ENCODE peak calls at places on chromosomes 6 and 20, in four cellular contexts. U, C, K and B are unnamed samples.

GRCh38 chr6:113755449-113756289 is 101.5 kb upstream of the MARCKS start:
- DNase-seq in U (no peak), C (no peak), K (no peak), B (peak)

GRCh38 chr6:131029661-131030297 is 33.3 kb downstream of the EPB41L2 start:
- DNase-seq in U (no peak), C (no peak), K (no peak), B (no peak)

GRCh38 chr20:17394411-17394810 is 136.8 kb downstream of the BFSP1 start:
- DNase-seq in U (no peak), C (no peak), K (no peak), B (no peak)

GRCh38 chr6:16257999-16258708 is 19.8 kb downstream of the GMPR start:
- DNase-seq in U (no peak), C (no peak), K (no peak), B (no peak)

GRCh38 chr20:4073852-4074741 is 58.7 kb upstream of the RNF24 start:
- DNase-seq in U (no peak), C (no peak), K (no peak), B (no peak)

GRCh38 chr20:36106606-36107005 is 47.9 kb upstream of the EPB41L1 start:
- DNase-seq in U (no peak), C (no peak), K (no peak), B (no peak)

GRCh38 chr6:119343167-119343566 is 6.4 kb downstream of the MAN1A1 start:
- DNase-seq in U (no peak), C (no peak), K (no peak), B (no peak)

GRCh38 chr20:41567615-41568014 is 50.6 kb downstream of the CHD6 start:
- DNase-seq in U (no peak), C (no peak), K (no peak), B (no peak)

GRCh38 chr6:106513813-106514212 is 115.5 kb downstream of the RTN4IP1 start:
- DNase-seq in U (no peak), C (no peak), K (peak), B (no peak)

GRCh38 chr6:79946242-79946641 is 1.1 kb downstream of the ELOVL4 start:
- DNase-seq in U (no peak), C (no peak), K (peak), B (no peak)

GRCh38 chr6:163826668-163827067 is 412.1 kb downstream of the QKI start:
- DNase-seq in U (no peak), C (no peak), K (no peak), B (no peak)

GRCh38 chr20:17843246-17844132 is 125.1 kb downstream of the SNX5 start:
- DNase-seq in U (no peak), C (no peak), K (no peak), B (no peak)

DNA sequence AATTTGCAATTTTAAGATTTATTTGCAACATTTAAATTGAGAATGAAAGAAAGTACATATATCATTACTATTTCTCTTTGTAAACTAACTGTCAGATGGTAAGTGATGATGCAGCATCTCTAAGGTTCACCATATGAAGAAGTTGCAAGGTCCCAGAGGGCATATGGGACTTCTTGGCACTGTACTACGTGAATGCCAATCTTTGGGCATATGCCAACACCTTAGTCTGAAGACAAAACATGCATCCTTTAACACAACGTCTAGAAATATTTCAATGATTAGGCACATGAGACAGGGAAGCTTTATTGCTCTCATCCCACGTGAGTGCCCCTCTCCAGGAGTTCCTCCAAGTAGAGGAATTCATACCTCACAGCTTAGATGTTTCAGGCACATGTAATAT is 66.8 kb downstream of the CDK19 start:
- DNase-seq in U (no peak), C (no peak), K (no peak), B (no peak)
- TF ChIP-seq TAF1 in U (no peak), C (no peak), K (no peak), B (no peak)

DNA sequence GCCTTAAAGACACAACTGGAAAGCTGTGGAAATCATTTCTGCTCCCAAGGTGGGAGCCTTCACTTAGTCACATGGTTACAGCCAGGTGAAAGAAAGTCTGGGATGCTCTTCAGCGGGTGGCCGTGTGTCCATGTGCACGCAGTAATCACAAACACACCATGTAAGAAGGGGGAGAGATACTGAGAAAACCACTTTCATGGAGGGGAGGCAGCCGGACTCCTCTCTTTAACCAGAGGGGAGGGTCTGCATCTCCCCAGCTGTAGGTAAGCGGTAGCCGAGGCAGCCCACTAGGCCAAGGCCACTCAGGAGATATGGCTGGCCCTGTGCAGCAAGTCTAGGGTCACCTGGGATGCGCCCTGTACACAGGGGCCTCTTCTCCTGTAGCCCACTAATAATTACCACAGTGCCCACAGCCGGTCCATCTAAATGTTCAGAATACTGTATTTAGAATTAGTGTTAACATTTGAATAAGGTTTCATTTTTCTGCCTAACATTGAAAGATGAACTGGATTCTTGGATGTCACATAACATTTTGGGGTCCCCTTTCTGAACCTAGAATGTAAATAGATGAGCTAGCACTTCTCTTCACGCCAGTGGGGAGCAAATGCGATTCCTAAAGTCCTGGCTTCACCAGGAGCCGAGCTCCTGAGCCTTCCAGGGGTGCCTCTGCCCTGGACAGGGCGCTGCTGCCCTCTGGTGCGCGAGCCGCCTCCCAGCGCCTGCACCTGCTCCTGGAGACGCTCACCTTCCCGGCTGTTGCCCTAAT is 15.9 kb downstream of the GPR31 start:
- DNase-seq in U (no peak), C (peak), K (peak), B (peak)
- TF ChIP-seq TAF1 in U (no peak), C (no peak), K (no peak), B (no peak)

DNA sequence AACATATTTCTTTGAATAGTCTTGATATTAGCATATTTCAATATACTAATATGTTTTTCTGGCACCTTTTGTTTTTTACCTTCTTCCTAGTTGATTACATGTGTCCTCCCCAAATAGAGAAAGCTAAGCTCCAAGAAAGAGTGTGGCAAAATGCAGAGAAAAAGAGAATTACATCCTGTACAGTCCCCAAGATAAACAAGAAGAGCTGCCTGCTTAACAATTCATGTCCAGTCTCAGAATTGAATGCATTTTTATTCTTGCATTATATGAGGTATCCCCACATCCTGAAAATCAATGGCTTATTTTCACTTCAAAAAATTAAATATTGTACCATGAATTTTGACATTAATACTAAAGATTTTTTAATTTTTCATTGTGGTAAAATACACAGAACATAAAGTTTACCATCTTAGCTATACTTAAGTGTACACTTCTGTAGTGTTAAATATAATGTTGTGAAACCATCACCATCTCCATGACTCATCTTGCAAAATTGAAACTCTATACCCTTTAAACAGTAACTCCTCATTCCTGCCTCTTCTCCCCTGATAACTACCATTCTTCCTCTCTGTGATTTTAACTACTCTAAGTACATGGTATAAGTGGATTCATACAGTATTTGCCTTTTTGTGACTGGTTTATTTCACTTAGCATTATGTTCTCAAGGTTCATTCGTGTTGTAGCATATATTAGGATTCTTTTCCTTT is 490.3 kb downstream of the COL12A1 start:
- DNase-seq in U (no peak), C (no peak), K (no peak), B (no peak)
- TF ChIP-seq TAF1 in U (no peak), C (no peak), K (no peak), B (no peak)

DNA sequence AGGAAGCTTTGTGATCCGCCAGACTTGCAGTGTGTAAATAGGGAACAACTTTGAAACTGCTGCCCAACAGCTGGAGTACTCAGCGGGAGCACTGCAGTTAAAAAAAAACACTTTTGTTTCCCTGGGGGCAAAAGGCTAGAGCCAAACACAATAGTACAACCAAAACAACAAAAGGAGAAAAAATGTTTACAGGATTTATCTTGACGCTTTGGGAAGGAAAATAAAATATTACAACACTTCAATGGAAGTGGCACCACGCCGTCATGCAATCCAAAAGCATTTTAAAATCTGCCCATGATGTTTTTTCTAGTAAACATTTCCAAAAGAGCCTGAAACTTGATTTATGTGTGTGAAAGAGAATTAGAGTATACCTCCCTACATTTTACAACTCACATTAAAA is 26.0 kb downstream of the PTPRK start:
- DNase-seq in U (no peak), C (no peak), K (no peak), B (no peak)
- TF ChIP-seq TAF1 in U (no peak), C (no peak), K (no peak), B (no peak)

DNA sequence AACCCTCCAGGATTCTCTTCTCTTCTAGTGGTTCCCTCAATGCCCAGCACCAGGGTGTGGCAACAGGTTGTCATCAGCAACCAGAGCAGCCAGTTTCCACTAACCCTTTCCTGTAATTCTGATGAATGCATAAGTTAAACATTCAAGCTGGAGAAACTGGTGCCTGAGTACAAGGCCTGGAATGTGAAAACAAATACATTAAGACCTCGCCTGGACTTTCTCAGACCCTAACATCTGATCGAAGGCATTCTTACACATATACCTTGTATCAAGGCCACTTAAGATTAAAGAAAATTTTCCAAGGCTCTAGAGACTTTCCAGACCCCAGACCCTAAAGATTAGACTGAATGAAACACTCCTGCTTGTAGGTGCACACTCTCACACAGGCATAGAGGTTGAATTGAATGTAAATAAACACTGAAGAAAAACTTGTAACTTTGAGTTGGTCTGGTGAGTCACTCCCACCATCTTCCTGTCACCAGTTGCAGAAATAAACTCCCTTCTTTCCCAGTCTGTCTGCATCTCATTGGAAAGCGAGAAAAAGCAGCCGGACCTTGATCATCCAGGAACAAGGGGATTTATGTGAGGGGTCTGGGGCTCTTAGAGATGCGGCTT is 9.0 kb downstream of the LRP11 start:
- DNase-seq in U (no peak), C (no peak), K (no peak), B (no peak)
- TF ChIP-seq TAF1 in U (no peak), C (no peak), K (no peak), B (no peak)

DNA sequence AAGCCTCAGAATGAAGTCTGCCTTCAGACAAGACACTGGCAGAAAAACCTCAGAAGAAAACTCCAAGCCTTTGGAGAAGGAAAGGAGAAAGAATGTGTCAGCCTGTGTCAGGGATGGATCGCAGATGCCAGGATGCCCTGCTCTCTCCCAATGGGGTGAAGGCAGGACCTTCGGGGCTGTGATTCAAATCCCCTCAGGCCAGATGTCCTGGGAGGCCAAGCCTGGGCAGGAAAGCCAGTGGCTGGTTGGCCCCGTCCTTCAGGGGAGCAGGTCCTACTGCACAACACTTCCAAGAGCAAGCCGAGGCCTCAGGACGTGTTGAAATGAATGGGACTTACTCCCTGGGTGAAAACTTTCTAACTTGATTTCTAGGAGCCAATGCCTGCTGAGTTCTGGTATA is 36.5 kb downstream of the GJA10 start:
- DNase-seq in U (no peak), C (no peak), K (no peak), B (no peak)
- TF ChIP-seq TAF1 in U (no peak), C (no peak), K (no peak), B (no peak)

GRCh38 chr6:143739341-143739851 is 61.6 kb downstream of the PHACTR2 start:
- DNase-seq in U (no peak), C (no peak), K (no peak), B (no peak)

GRCh38 chr6:143732539-143732938 is 54.8 kb downstream of the PHACTR2 start:
- DNase-seq in U (no peak), C (no peak), K (no peak), B (no peak)

GRCh38 chr6:143731789-143732188 is 54.0 kb downstream of the PHACTR2 start:
- DNase-seq in U (no peak), C (no peak), K (no peak), B (no peak)

GRCh38 chr6:143733500-143733899 is 55.7 kb downstream of the PHACTR2 start:
- DNase-seq in U (no peak), C (no peak), K (no peak), B (no peak)

DNA sequence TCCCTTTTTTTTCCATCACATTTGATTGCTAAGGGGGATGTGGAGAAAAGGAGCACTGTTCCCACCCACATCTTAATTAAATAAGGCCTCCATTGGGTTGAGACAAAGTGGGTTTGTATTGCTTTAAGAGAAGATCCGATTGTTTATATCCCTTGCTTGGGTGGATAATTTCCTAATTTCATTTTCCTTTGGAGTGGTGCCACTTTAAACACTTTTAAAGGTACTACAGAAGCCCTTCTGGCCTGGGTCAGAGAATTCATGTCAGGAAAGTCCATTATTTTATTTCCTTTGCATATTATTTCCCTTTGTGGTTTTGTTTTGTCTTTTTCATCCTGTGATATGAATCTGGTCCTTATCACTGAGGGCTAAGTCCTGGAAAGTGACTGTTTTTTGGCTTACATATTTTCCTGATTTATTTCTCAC is 56.9 kb downstream of the PHACTR2 start:
- DNase-seq in U (no peak), C (no peak), K (peak), B (no peak)
- TF ChIP-seq TAF1 in U (no peak), C (no peak), K (no peak), B (no peak)

GRCh38 chr6:116492331-116493067 is 18.9 kb upstream of the CALHM5 start:
- DNase-seq in U (no peak), C (no peak), K (no peak), B (no peak)
- TF ChIP-seq TAF1 in U (no peak), C (no peak), K (no peak), B (no peak)